ENCODE peak calls at places on chromosomes 2 and 18, in nine cellular contexts. R is upper lobe of right lung, Q is hepatocyte, S is adrenal gland, Y is breast epithelium, P is tibial artery, F is IMR-90, D is GM12878, L is suprapubic skin. E is an unnamed sample.

GRCh38 chr2:58734365-58734764 is 493.2 kb upstream of the FANCL start:
- DNase-seq in P (no peak), S (no peak), Q (peak; percentile 28), F (peak; percentile 5), R (no peak), D (no peak), Y (no peak), L (no peak), E (no peak)

GRCh38 chr2:455046-455705 is 167.3 kb upstream of the ALKAL2 start:
- DNase-seq in D (no peak), Y (no peak), L (no peak), R (no peak), F (no peak), S (no peak), P (no peak), Q (no peak), E (no peak)

GRCh38 chr2:24050041-24050655 is 607 bp downstream of the FKBP1B start:
- DNase-seq in R (peak; percentile 70), Q (peak; percentile 32), Y (no peak), F (no peak), L (peak; percentile 69), P (peak; percentile 69), S (peak; percentile 40), D (no peak), E (no peak)

GRCh38 chr2:65317841-65318240 is 90.2 kb downstream of the ACTR2 start:
- DNase-seq in Y (no peak), L (no peak), D (no peak), P (no peak), R (no peak), F (peak; percentile 24), S (no peak), Q (no peak), E (no peak)

GRCh38 chr2:71282493-71282892 is 49.1 kb upstream of the ZNF638 start:
- DNase-seq in Y (no peak), F (no peak), S (no peak), Q (no peak), L (no peak), P (no peak), R (no peak), D (no peak), E (no peak)

GRCh38 chr2:153487482-153487881 is 8.9 kb upstream of the RPRM start:
- DNase-seq in Y (no peak), S (no peak), P (no peak), F (no peak), D (no peak), L (no peak), Q (no peak), R (no peak), E (peak; percentile 33)

GRCh38 chr2:143891879-143892308 is 628.0 kb downstream of the ZEB2 start:
- DNase-seq in L (no peak), Y (no peak), F (no peak), Q (no peak), R (no peak), D (no peak), S (no peak), P (no peak), E (peak; percentile 86)

GRCh38 chr2:124804014-124804940 is 779.2 kb downstream of the CNTNAP5 start:
- DNase-seq in S (no peak), L (no peak), Q (peak; percentile 50), D (peak; percentile 12), P (no peak), F (peak; percentile 25), Y (no peak), R (no peak), E (peak; percentile 15)

GRCh38 chr18:6057604-6058003 is 162.3 kb upstream of the TMEM200C start:
- DNase-seq in Q (no peak), D (no peak), Y (no peak), S (no peak), L (no peak), R (no peak), P (no peak), F (peak; percentile 48), E (no peak)

DNA sequence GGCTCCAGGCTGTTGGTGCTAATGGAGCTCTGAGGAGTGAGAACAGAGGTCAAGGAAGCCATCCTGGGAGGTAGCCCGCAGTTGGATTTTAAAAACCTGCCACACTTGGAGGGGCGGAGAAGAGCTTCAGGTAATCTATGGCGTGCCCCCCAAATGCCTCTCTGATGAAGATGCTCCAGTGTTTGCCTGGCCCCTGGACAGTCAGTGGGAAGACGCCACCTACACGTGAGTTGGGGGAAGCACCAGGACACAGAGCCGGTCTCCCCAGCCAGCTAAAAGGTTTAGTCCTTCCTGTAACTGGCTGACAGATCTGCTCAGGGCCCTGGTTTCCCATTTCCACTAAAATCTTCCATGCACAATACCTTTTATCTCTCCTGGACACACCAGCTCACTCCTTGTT is 225.0 kb downstream of the TTC32 start:
- DNase-seq in L (no peak), S (no peak), R (no peak), Q (no peak), F (no peak), D (no peak), P (no peak), Y (no peak), E (peak; percentile 16)
- H3K4me3 ChIP-seq in L (no peak overlapping the region), S (no peak overlapping the region), R (no peak overlapping the region), Q (no peak overlapping the region), F (no peak overlapping the region), D (no peak overlapping the region), P (no peak overlapping the region), Y (no peak overlapping the region), E (no peak overlapping the region)

GRCh38 chr2:134217316-134217715 is 36.6 kb upstream of the MGAT5 start:
- DNase-seq in D (no peak), R (no peak), Y (no peak), P (no peak), F (no peak), Q (no peak), S (no peak), L (no peak), E (no peak)
- H3K4me1 ChIP-seq in D (peaks cover 44% of the 10 kb centered on the region), R (peaks cover 17% of the 10 kb centered on the region), Y (no peaks in the 10 kb centered on the region), P (no peaks in the 10 kb centered on the region), F (peaks cover 16% of the 10 kb centered on the region), Q (no peaks in the 10 kb centered on the region), S (no peaks in the 10 kb centered on the region), L (peaks cover 39% of the 10 kb centered on the region), E (no peaks in the 10 kb centered on the region)

GRCh38 chr2:28908172-28908571 is 13.7 kb downstream of the WDR43 start:
- DNase-seq in F (no peak), S (no peak), P (no peak), Q (no peak), R (no peak), Y (no peak), L (no peak), D (no peak), E (no peak)

GRCh38 chr2:28906821-28907220 is 12.4 kb downstream of the WDR43 start:
- DNase-seq in F (no peak), D (no peak), R (no peak), P (no peak), S (no peak), Y (no peak), Q (no peak), L (no peak), E (no peak)

GRCh38 chr2:28904802-28905499 is 10.5 kb downstream of the WDR43 start:
- DNase-seq in R (no peak), Q (no peak), S (no peak), P (no peak), D (no peak), F (no peak), Y (no peak), L (no peak), E (no peak)

GRCh38 chr2:28905533-28905932 is 11.1 kb downstream of the WDR43 start:
- DNase-seq in S (peak; percentile 29), D (no peak), F (no peak), R (no peak), Q (no peak), P (no peak), Y (no peak), L (no peak), E (no peak)

DNA sequence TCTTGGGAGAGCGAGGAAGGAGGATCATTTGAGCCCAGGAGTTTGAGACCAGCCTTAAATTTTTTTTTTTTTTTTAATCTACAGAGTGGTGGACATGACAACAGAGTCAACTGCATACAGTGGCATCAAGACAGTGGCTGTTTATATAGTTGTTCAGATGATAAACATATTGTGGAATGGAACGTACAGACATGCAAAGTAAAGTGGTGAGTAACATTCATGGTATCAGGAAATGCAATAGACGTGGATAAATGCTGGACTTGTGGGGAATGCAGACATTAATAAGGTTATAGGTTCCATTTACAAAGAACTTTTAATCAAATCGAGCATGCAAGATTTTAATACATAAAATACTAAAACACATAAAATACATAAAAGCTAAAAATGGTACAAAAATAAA is 11.9 kb downstream of the WDR43 start:
- DNase-seq in F (peak; percentile 49), P (no peak), D (no peak), Q (no peak), L (no peak), S (no peak), R (no peak), Y (no peak), E (no peak)
- H3K36me3 ChIP-seq in F (peaks cover 36% of the 10 kb centered on the region), P (peaks cover 55% of the 10 kb centered on the region), D (peaks cover 16% of the 10 kb centered on the region), Q (no peaks in the 10 kb centered on the region), L (peaks cover 43% of the 10 kb centered on the region), S (no peaks in the 10 kb centered on the region), R (peaks cover 89% of the 10 kb centered on the region), Y (no peaks in the 10 kb centered on the region), E (peaks cover 88% of the 10 kb centered on the region)

GRCh38 chr2:42105330-42106256 is 57.8 kb downstream of the PKDCC start:
- DNase-seq in R (peak; percentile 81), Y (no peak), P (no peak), D (peak; percentile 59), S (peak; percentile 43), Q (no peak), F (no peak), L (no peak), E (no peak)
- H3K4me3 ChIP-seq in R (no peak overlapping the region), Y (no peak overlapping the region), P (no peak overlapping the region), D (peak overlapping the region; percentile 46), S (no peak overlapping the region), Q (no peak overlapping the region), F (no peak overlapping the region), L (no peak overlapping the region), E (no peak overlapping the region)

GRCh38 chr2:23023722-23024121 is 361.3 kb upstream of the KLHL29 start:
- DNase-seq in L (no peak), R (no peak), F (no peak), Q (no peak), Y (no peak), S (no peak), P (no peak), D (no peak), E (no peak)

GRCh38 chr2:23028106-23028505 is 356.9 kb upstream of the KLHL29 start:
- DNase-seq in S (no peak), D (no peak), P (no peak), Y (no peak), Q (peak; percentile 42), R (no peak), L (no peak), F (no peak), E (no peak)

GRCh38 chr2:23029111-23029510 is 355.9 kb upstream of the KLHL29 start:
- DNase-seq in Q (no peak), L (no peak), S (no peak), Y (no peak), R (no peak), P (no peak), D (no peak), F (no peak), E (no peak)

GRCh38 chr2:23026671-23027070 is 358.3 kb upstream of the KLHL29 start:
- DNase-seq in R (no peak), P (no peak), D (no peak), Q (no peak), L (no peak), F (no peak), S (no peak), Y (no peak), E (no peak)

DNA sequence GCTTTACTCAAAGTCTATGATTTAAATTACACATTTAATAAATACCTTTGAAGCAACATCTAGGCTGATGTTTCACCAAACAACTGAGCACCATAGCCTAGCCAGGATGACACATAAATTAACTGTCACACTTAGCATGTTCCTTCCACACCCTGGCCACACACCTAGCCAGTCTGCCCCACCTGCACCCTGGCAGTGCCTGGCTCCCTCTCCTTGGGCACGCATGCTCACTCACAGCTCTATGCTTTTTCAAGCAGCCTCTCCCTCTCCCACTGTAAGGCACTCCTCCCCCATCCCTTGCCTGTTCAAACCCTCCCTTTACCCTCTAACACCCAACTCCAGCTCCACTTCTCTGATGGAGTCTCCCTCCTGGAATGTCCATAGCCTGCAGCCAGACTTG is 357.6 kb upstream of the KLHL29 start:
- DNase-seq in D (no peak), P (no peak), S (no peak), Y (no peak), F (no peak), Q (no peak), L (no peak), R (no peak), E (no peak)
- H3K4me1 ChIP-seq in D (no peaks in the 10 kb centered on the region), P (no peaks in the 10 kb centered on the region), S (no peaks in the 10 kb centered on the region), Y (no peaks in the 10 kb centered on the region), F (no peaks in the 10 kb centered on the region), Q (peaks cover 10% of the 10 kb centered on the region), L (no peaks in the 10 kb centered on the region), R (no peaks in the 10 kb centered on the region), E (no peaks in the 10 kb centered on the region)